ENCODE peak calls at places on chromosomes 1 and 21, in eight cellular contexts. One of them, this sample, is unnamed. For H3K36me3 and H3K27me3, the result is how much of the 10 kb centered on the place peaks cover.

GRCh38 chr1:116934586-116935207 is 25.0 kb downstream of the PTGFRN start:
- DNase-seq in left ventricle myocardium inferior: no peak
- DNase-seq in K562: peak
- DNase-seq in fibroblast of lung: no peak
- DNase-seq in stomach: no peak
- DNase-seq in GM23248: no peak
- DNase-seq in ovary: no peak
- DNase-seq in SK-N-SH: no peak
- DNase-seq in this sample: no peak

GRCh38 chr1:213724640-213725536 is 262.9 kb upstream of the PROX1 start:
- DNase-seq in SK-N-SH: no peak
- DNase-seq in stomach: no peak
- DNase-seq in left ventricle myocardium inferior: peak
- DNase-seq in K562: no peak
- DNase-seq in fibroblast of lung: peak
- DNase-seq in ovary: no peak
- DNase-seq in GM23248: peak
- DNase-seq in this sample: peak

GRCh38 chr1:68800182-68800581 is 303.3 kb upstream of the DEPDC1 start:
- DNase-seq in K562: no peak
- DNase-seq in fibroblast of lung: no peak
- DNase-seq in left ventricle myocardium inferior: no peak
- DNase-seq in ovary: no peak
- DNase-seq in SK-N-SH: no peak
- DNase-seq in GM23248: no peak
- DNase-seq in stomach: no peak
- DNase-seq in this sample: no peak

GRCh38 chr1:14804626-14805025 is 206.1 kb downstream of the KAZN start:
- DNase-seq in SK-N-SH: peak
- DNase-seq in left ventricle myocardium inferior: no peak
- DNase-seq in fibroblast of lung: no peak
- DNase-seq in GM23248: peak
- DNase-seq in ovary: no peak
- DNase-seq in stomach: no peak
- DNase-seq in K562: peak
- DNase-seq in this sample: no peak

GRCh38 chr1:113930499-113931161 is 1.5 kb downstream of the HIPK1 start:
- DNase-seq in fibroblast of lung: peak
- DNase-seq in ovary: no peak
- DNase-seq in SK-N-SH: peak
- DNase-seq in stomach: no peak
- DNase-seq in GM23248: peak
- DNase-seq in K562: peak
- DNase-seq in left ventricle myocardium inferior: no peak
- DNase-seq in this sample: peak

GRCh38 chr1:229947968-229948367 is 119.1 kb upstream of the GALNT2 start:
- DNase-seq in SK-N-SH: no peak
- DNase-seq in stomach: no peak
- DNase-seq in GM23248: peak
- DNase-seq in ovary: no peak
- DNase-seq in left ventricle myocardium inferior: no peak
- DNase-seq in fibroblast of lung: peak
- DNase-seq in K562: no peak
- DNase-seq in this sample: no peak

GRCh38 chr1:28591708-28592313 is at the start of gene RAB42:
- DNase-seq in GM23248: peak
- DNase-seq in SK-N-SH: peak
- DNase-seq in stomach: peak
- DNase-seq in ovary: no peak
- DNase-seq in left ventricle myocardium inferior: peak
- DNase-seq in K562: peak
- DNase-seq in fibroblast of lung: peak
- DNase-seq in this sample: peak

GRCh38 chr1:195580988-195581387 is 1027.3 kb downstream of the KCNT2 start:
- DNase-seq in ovary: no peak
- DNase-seq in GM23248: peak
- DNase-seq in fibroblast of lung: no peak
- DNase-seq in stomach: no peak
- DNase-seq in SK-N-SH: peak
- DNase-seq in left ventricle myocardium inferior: no peak
- DNase-seq in K562: peak
- DNase-seq in this sample: no peak

GRCh38 chr1:230878584-230878975 is 10.3 kb upstream of the C1orf198 start:
- DNase-seq in fibroblast of lung: peak
- DNase-seq in stomach: no peak
- DNase-seq in SK-N-SH: no peak
- DNase-seq in ovary: no peak
- DNase-seq in left ventricle myocardium inferior: no peak
- DNase-seq in K562: no peak
- DNase-seq in GM23248: peak
- DNase-seq in this sample: peak

GRCh38 chr1:32727876-32728275 is 25.3 kb upstream of the SYNC start:
- DNase-seq in GM23248: no peak
- DNase-seq in SK-N-SH: no peak
- DNase-seq in ovary: no peak
- DNase-seq in stomach: no peak
- DNase-seq in fibroblast of lung: no peak
- DNase-seq in K562: no peak
- DNase-seq in left ventricle myocardium inferior: no peak
- DNase-seq in this sample: no peak

GRCh38 chr1:32725595-32725942 is 23.0 kb upstream of the SYNC start:
- DNase-seq in ovary: no peak
- DNase-seq in stomach: no peak
- DNase-seq in GM23248: no peak
- DNase-seq in fibroblast of lung: no peak
- DNase-seq in SK-N-SH: no peak
- DNase-seq in K562: no peak
- DNase-seq in left ventricle myocardium inferior: no peak
- DNase-seq in this sample: no peak

GRCh38 chr1:32729254-32730046 is 26.9 kb upstream of the SYNC start:
- DNase-seq in left ventricle myocardium inferior: no peak
- DNase-seq in stomach: no peak
- DNase-seq in GM23248: no peak
- DNase-seq in SK-N-SH: no peak
- DNase-seq in K562: peak
- DNase-seq in ovary: no peak
- DNase-seq in fibroblast of lung: no peak
- DNase-seq in this sample: no peak

GRCh38 chr1:32724678-32725594 is 22.4 kb upstream of the SYNC start:
- DNase-seq in stomach: peak
- DNase-seq in ovary: no peak
- DNase-seq in left ventricle myocardium inferior: peak
- DNase-seq in GM23248: peak
- DNase-seq in K562: peak
- DNase-seq in fibroblast of lung: peak
- DNase-seq in SK-N-SH: peak
- DNase-seq in this sample: no peak

DNA sequence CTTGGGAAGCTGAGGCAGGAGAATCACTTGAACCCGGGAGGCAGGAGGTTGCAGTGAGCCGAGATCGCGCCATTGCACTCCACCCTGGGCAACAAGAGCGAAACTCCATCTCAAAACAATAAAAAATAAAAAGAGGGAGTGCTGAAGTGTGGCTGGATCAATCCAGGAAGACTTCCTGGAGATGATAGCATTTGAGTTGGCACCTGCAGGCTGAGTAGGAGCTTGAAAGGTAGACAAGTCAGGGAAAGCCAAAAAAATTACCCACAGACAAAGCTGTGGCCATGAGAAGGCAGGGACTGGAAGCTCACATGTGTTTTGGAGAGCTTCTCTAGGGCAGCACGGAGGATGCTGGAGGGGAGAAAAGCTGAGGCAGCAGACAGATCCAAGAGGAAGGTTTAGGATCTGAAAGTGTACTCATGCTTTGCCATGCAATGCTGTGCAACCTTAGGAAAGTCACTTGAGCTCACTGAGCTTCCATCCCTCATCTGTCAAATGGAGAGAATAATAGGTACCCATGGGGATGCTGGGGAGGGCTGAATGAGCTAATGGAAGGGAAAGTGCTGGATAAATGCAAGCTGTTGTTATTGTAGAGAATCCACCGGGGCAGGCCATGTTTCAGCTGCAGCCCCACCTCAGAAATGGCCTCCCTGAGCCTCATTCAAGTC is 26.0 kb upstream of the SYNC start:
- DNase-seq in fibroblast of lung: no peak
- DNase-seq in GM23248: no peak
- DNase-seq in K562: no peak
- DNase-seq in stomach: no peak
- DNase-seq in SK-N-SH: no peak
- DNase-seq in left ventricle myocardium inferior: no peak
- DNase-seq in ovary: no peak
- DNase-seq in this sample: no peak
- H3K27ac ChIP-seq in fibroblast of lung: no peak
- H3K27ac ChIP-seq in GM23248: no peak
- H3K27ac ChIP-seq in K562: no peak
- H3K27ac ChIP-seq in stomach: no peak
- H3K27ac ChIP-seq in SK-N-SH: no peak
- H3K27ac ChIP-seq in left ventricle myocardium inferior: no peak
- H3K27ac ChIP-seq in ovary: no peak
- H3K27ac ChIP-seq in this sample: no peak

GRCh38 chr21:45530423-45531113 is 11.7 kb downstream of the SLC19A1 start:
- DNase-seq in GM23248: no peak
- DNase-seq in K562: no peak
- DNase-seq in SK-N-SH: no peak
- DNase-seq in left ventricle myocardium inferior: peak
- DNase-seq in fibroblast of lung: no peak
- DNase-seq in stomach: peak
- DNase-seq in ovary: peak
- DNase-seq in this sample: peak
- H3K36me3 ChIP-seq in GM23248: under half
- H3K36me3 ChIP-seq in K562: half or more
- H3K36me3 ChIP-seq in SK-N-SH: under half
- H3K36me3 ChIP-seq in left ventricle myocardium inferior: under half
- H3K36me3 ChIP-seq in fibroblast of lung: under half
- H3K36me3 ChIP-seq in stomach: under half
- H3K36me3 ChIP-seq in ovary: under half
- H3K36me3 ChIP-seq in this sample: under half

GRCh38 chr1:11690669-11691301 is 725 bp upstream of the DRAXIN start:
- DNase-seq in fibroblast of lung: no peak
- DNase-seq in SK-N-SH: peak
- DNase-seq in K562: peak
- DNase-seq in GM23248: no peak
- DNase-seq in stomach: no peak
- DNase-seq in ovary: no peak
- DNase-seq in left ventricle myocardium inferior: no peak
- DNase-seq in this sample: no peak

GRCh38 chr1:11691302-11691914 is at the start of gene DRAXIN:
- DNase-seq in GM23248: peak
- DNase-seq in fibroblast of lung: peak
- DNase-seq in left ventricle myocardium inferior: no peak
- DNase-seq in stomach: no peak
- DNase-seq in ovary: no peak
- DNase-seq in SK-N-SH: peak
- DNase-seq in K562: no peak
- DNase-seq in this sample: no peak

GRCh38 chr1:11692899-11693590 is 1.5 kb downstream of the DRAXIN start:
- DNase-seq in fibroblast of lung: peak
- DNase-seq in SK-N-SH: no peak
- DNase-seq in ovary: no peak
- DNase-seq in K562: peak
- DNase-seq in left ventricle myocardium inferior: no peak
- DNase-seq in stomach: no peak
- DNase-seq in GM23248: peak
- DNase-seq in this sample: peak

GRCh38 chr1:11693917-11694316 is 2.4 kb downstream of the DRAXIN start:
- DNase-seq in left ventricle myocardium inferior: no peak
- DNase-seq in ovary: no peak
- DNase-seq in SK-N-SH: no peak
- DNase-seq in stomach: no peak
- DNase-seq in GM23248: no peak
- DNase-seq in fibroblast of lung: no peak
- DNase-seq in K562: no peak
- DNase-seq in this sample: no peak

GRCh38 chr1:11691928-11692711 is 610 bp downstream of the DRAXIN start:
- DNase-seq in fibroblast of lung: no peak
- DNase-seq in SK-N-SH: no peak
- DNase-seq in stomach: no peak
- DNase-seq in left ventricle myocardium inferior: no peak
- DNase-seq in K562: no peak
- DNase-seq in GM23248: no peak
- DNase-seq in ovary: no peak
- DNase-seq in this sample: no peak
- H3K27me3 ChIP-seq in fibroblast of lung: under half
- H3K27me3 ChIP-seq in SK-N-SH: under half
- H3K27me3 ChIP-seq in stomach: half or more
- H3K27me3 ChIP-seq in left ventricle myocardium inferior: half or more
- H3K27me3 ChIP-seq in K562: under half
- H3K27me3 ChIP-seq in GM23248: under half
- H3K27me3 ChIP-seq in ovary: under half
- H3K27me3 ChIP-seq in this sample: under half

GRCh38 chr1:3163356-3163755 is 94.4 kb downstream of the PRDM16 start:
- DNase-seq in K562: no peak
- DNase-seq in stomach: no peak
- DNase-seq in ovary: no peak
- DNase-seq in left ventricle myocardium inferior: no peak
- DNase-seq in fibroblast of lung: no peak
- DNase-seq in GM23248: no peak
- DNase-seq in SK-N-SH: no peak
- DNase-seq in this sample: no peak
- H3K27ac ChIP-seq in K562: no peak
- H3K27ac ChIP-seq in stomach: no peak
- H3K27ac ChIP-seq in ovary: no peak
- H3K27ac ChIP-seq in left ventricle myocardium inferior: no peak
- H3K27ac ChIP-seq in fibroblast of lung: no peak
- H3K27ac ChIP-seq in GM23248: no peak
- H3K27ac ChIP-seq in SK-N-SH: no peak
- H3K27ac ChIP-seq in this sample: no peak

GRCh38 chr21:44352253-44352860 is 1.1 kb upstream of the TRPM2 start:
- DNase-seq in stomach: no peak
- DNase-seq in ovary: no peak
- DNase-seq in K562: no peak
- DNase-seq in fibroblast of lung: no peak
- DNase-seq in left ventricle myocardium inferior: no peak
- DNase-seq in SK-N-SH: no peak
- DNase-seq in GM23248: no peak
- DNase-seq in this sample: no peak
- H3K36me3 ChIP-seq in stomach: under half
- H3K36me3 ChIP-seq in ovary: under half
- H3K36me3 ChIP-seq in K562: under half
- H3K36me3 ChIP-seq in fibroblast of lung: under half
- H3K36me3 ChIP-seq in left ventricle myocardium inferior: under half
- H3K36me3 ChIP-seq in SK-N-SH: under half
- H3K36me3 ChIP-seq in GM23248: under half
- H3K36me3 ChIP-seq in this sample: under half